ENCODE peak calls at places on chromosomes 13 and 19, in four cellular contexts. J is Jurkat, Clone E6-1; C is cardiac muscle cell; O is astrocyte of the spinal cord. A is an unnamed sample.

GRCh38 chr19:17322854-17323253 is 11.8 kb downstream of the ANO8 start:
- DNase-seq in C (no peak), O (no peak), J (no peak), A (no peak)

GRCh38 chr13:79736356-79736755 is 255.4 kb downstream of the NDFIP2 start:
- DNase-seq in C (no peak), O (no peak), J (no peak), A (no peak)

GRCh38 chr19:1884291-1884718 is 991 bp downstream of the ABHD17A start:
- DNase-seq in C (no peak), J (no peak), O (no peak), A (no peak)

GRCh38 chr19:35397064-35397463 is 26.2 kb downstream of the GPR42 start:
- DNase-seq in C (no peak), O (no peak), J (no peak), A (no peak)

GRCh38 chr19:6354098-6354674 is 7.1 kb upstream of the CLPP start:
- DNase-seq in C (peak), J (no peak), O (no peak), A (no peak)

GRCh38 chr13:95456837-95457236 is 95.7 kb upstream of the CLDN10 start:
- DNase-seq in C (no peak), J (no peak), O (no peak), A (no peak)

GRCh38 chr13:31001647-31002046 is 69.2 kb downstream of the TEX26 start:
- DNase-seq in J (no peak), O (no peak), C (no peak), A (no peak)

GRCh38 chr13:112643759-112644459 is 45.9 kb upstream of the ATP11A start:
- DNase-seq in O (no peak), C (no peak), J (no peak), A (no peak)

GRCh38 chr13:66339214-66339613 is 890.9 kb downstream of the PCDH9 start:
- DNase-seq in C (no peak), J (no peak), O (no peak), A (no peak)

GRCh38 chr19:5682293-5682592 is 1.4 kb downstream of the HSD11B1L start:
- DNase-seq in J (no peak), C (no peak), O (no peak), A (no peak)

GRCh38 chr19:1621574-1621973 is 16.3 kb upstream of the UQCR11 start:
- DNase-seq in O (no peak), C (no peak), J (no peak), A (no peak)

DNA sequence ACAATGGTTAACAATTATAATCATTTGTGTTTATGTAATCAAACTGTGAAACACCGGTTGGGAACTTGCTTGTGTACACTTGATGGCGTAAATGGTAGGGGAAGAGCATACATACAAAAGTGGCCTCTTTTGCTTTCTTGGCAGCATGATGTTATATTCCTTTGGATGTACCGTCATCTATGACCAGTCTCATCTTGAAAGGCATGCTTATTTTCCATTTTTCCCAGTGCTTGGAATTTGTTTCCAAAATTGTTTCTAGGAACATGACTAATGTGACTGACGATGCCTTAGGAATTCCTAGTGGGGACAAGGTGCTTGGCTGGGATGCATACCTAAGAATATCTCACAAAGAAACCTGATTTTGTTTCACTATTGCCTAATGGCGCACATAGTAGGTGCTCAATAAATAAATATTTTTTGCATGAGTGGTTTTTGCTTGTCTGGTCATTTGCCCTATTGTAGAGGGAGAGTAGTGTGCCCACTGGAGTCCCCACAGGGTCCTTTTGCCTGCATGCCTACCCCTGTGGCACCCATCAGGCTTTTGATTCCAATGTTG is 45.5 kb downstream of the SAE1 start:
- DNase-seq in C (peak), J (no peak), O (peak), A (no peak)
- H3K4me3 ChIP-seq in C (no peak), J (no peak), O (no peak), A (no peak)

GRCh38 chr19:18701250-18701608 is 17.7 kb downstream of the CRTC1 start:
- DNase-seq in O (no peak), C (no peak), J (no peak), A (no peak)
- H3K4me3 ChIP-seq in O (peak), C (no peak), J (no peak), A (peak)

GRCh38 chr19:15863272-15863671 is 34.6 kb downstream of the CYP4F2 start:
- DNase-seq in C (no peak), O (no peak), J (no peak), A (no peak)

GRCh38 chr19:15860522-15860921 is 37.4 kb downstream of the CYP4F2 start:
- DNase-seq in J (no peak), O (no peak), C (no peak), A (no peak)

GRCh38 chr19:15864824-15865223 is 33.0 kb downstream of the CYP4F2 start:
- DNase-seq in O (no peak), J (no peak), C (no peak), A (no peak)

GRCh38 chr19:15859187-15859586 is 38.7 kb downstream of the CYP4F2 start:
- DNase-seq in C (no peak), J (no peak), O (no peak), A (no peak)

DNA sequence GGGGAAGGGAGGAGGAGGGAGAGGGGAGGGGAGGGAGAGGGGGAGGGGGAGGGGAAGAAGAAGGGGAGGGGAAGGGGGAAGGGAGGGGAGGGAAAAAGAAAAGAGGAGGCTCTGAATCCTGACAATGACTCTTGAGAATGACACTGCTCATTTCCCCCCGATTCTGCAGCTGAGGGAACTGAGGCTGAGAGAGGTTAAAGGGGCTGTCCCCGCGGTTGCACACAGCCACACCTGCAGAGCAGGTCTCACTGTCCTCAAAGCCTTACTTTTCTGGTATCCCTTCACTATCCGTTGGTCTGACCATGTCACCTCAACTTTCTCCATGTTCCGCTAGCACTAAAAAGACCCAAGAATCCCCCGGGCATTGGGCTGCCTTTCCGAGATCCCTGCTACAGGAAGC is 35.4 kb downstream of the CYP4F2 start:
- DNase-seq in O (no peak), C (no peak), J (no peak), A (no peak)
- H3K4me3 ChIP-seq in O (no peak), C (no peak), J (no peak), A (no peak)

GRCh38 chr13:32734511-32734910 is 148.3 kb downstream of the PDS5B start:
- DNase-seq in C (peak), O (peak), J (no peak), A (peak)

GRCh38 chr13:32735859-32736258 is 149.6 kb downstream of the PDS5B start:
- DNase-seq in C (no peak), J (no peak), O (no peak), A (no peak)

GRCh38 chr13:32737679-32738078 is 151.4 kb downstream of the PDS5B start:
- DNase-seq in O (no peak), C (no peak), J (no peak), A (no peak)

GRCh38 chr13:32736648-32737047 is 150.4 kb downstream of the PDS5B start:
- DNase-seq in O (no peak), J (no peak), C (no peak), A (no peak)

GRCh38 chr13:32737111-32737571 is 150.9 kb downstream of the PDS5B start:
- DNase-seq in J (peak), O (peak), C (peak), A (no peak)
- H3K4me3 ChIP-seq in J (peak), O (no peak), C (no peak), A (no peak)

DNA sequence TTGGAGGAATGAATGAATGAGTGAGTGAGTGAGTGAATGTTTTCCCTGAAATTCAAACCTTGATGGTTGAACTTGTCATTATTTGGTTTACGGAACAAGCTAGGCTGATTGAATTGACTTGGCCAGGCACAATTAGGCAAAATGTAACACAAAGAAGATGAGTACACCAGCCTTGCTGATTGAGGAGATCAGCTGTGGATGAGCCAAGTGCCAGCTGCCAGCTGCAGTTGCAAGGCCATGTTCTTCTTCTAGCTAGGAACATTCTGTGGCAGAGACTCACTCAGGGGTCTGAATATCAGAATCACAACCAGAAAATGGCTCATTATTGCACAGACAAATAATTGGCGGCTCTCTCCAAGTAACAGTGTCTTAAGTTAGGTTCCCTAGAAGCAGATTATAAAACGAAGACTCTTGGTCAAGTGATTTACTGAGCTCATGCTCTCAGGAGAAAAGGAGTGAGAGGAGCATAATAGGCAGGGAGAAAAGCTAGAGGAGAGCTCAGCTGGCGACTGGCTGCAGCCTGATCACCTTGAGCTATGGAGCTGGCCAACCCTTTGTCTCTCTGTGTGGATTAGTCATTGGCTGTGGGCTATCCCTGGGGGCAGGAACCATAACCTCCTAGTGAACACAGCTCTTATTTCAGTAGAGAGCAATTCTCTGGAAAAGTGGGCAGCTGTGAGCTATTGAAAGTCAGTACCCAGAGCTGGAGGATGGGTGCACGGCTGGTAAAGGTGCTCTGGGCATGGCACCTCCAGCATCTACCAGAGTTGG is 225.3 kb upstream of the SERP2 start:
- DNase-seq in C (no peak), J (no peak), O (peak), A (peak)
- H3K4me3 ChIP-seq in C (no peak), J (no peak), O (no peak), A (no peak)

GRCh38 chr13:20860844-20861243 is 41.7 kb downstream of the XPO4 start:
- DNase-seq in C (no peak), O (no peak), J (no peak), A (no peak)
- H3K4me3 ChIP-seq in C (no peak), O (no peak), J (no peak), A (no peak)

GRCh38 chr19:50047686-50048085 is 21.9 kb downstream of the ZNF473 start:
- DNase-seq in C (no peak), O (no peak), J (no peak), A (no peak)

GRCh38 chr19:50042363-50043024 is 16.7 kb downstream of the ZNF473 start:
- DNase-seq in O (no peak), C (no peak), J (no peak), A (no peak)

GRCh38 chr19:50046649-50047503 is 21.1 kb downstream of the ZNF473 start:
- DNase-seq in O (no peak), J (peak), C (peak), A (no peak)

GRCh38 chr19:50043967-50044366 is 18.2 kb downstream of the ZNF473 start:
- DNase-seq in O (no peak), J (no peak), C (no peak), A (no peak)

GRCh38 chr19:50044922-50045321 is 19.1 kb downstream of the ZNF473 start:
- DNase-seq in C (no peak), O (no peak), J (no peak), A (no peak)
- H3K4me3 ChIP-seq in C (no peak), O (no peak), J (no peak), A (no peak)

DNA sequence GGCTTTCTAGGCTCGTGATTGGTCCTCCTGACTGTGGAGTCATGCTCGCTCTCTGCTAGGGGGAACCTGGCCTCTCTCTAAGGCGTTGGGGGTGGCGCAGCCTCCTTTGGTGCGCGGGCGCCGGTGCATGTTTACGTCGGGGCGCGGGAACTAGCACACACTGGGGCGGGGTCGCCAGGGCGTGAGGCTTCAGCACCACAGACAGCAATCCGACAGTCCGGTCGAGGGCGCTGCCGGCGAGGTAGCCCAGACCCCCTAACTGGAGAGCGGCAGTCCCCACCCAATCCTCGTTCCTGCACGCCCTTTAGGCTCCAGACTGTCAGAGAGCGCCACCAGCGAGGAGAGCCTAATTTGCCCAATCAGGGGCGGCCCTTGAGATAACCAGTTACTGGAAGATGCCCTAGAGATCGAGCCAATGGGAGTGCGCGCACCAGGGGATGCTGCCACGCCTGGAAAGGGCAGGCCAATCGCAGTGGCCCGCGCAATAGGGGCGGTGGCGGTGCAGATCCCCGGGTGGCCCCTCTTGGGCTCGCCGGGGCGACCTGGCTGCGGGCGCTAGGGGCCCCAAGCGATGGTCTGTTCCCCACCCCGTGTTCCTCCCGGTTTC is 1.0 kb upstream of the ELAVL3 start:
- DNase-seq in C (peak), J (peak), O (peak), A (peak)
- H3K4me3 ChIP-seq in C (peak), J (peak), O (peak), A (peak)

DNA sequence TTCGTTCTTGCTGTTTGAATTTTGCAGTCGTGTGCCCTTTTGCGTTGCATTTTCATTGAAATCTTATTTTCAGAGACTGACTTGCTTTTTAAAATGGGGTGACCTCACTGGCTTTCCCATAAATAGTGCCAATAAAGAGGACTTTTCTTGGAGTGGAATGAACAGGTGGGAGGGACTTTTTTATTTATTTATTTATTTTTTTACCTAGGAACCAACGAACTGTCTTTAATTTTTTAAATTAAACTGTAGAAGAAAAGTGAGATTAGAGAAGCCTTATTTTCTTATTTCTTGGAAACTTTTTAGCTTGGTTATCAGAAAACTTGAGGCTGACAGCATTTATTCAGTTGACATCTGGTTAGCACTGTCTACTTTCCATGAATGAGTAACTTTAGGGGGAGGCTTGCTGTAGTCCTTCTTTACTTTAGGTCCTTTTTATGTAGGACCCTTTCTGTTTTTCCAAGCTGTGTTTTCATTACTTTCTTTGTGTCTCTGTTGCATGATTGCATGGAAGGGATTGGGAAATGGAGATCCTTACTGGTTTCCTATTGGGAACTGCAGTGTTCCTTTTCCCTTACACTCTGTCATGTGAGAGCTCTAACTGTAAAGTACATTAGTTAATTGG is 1.7 kb downstream of the SLAIN1 start:
- DNase-seq in C (no peak), J (no peak), O (no peak), A (no peak)
- H3K4me3 ChIP-seq in C (peak), J (peak), O (peak), A (peak)

GRCh38 chr13:40672310-40673060 is 6.0 kb upstream of the FOXO1 start:
- DNase-seq in C (peak), J (no peak), O (peak), A (no peak)
- H3K4me3 ChIP-seq in C (no peak), J (no peak), O (no peak), A (no peak)

A was measured in skeletal muscle cell.